ENCODE peak calls at places on chromosomes 11 and 22, in ten cellular contexts. U is fibroblast of the conjunctiva; G is amygdala; N is T-helper 1 cell; D is skeletal muscle cell; Z is HEK293T; F is Right ventricle myocardium superior; I is putamen; S is NCI-H1694 treated with DMSO at 0.1 percent for 48 hours; A is activated CD8-positive, alpha-beta memory T cell treated with anti-CD3 and anti-CD28 coated beads, Interleukin-2, amount 10 ng/mL, durations not matched to agents 7 days and 5 days. X is an unnamed sample.

GRCh38 chr11:63839508-63840355 is 822 bp downstream of the MARK2 start:
- DNase-seq in U (no peak), G (no peak), N (no peak), D (no peak), Z (no peak), F (no peak), I (peak; percentile 70), S (no peak), A (peak; percentile 59), X (peak; percentile 25)

GRCh38 chr11:130775306-130776043 is 140.8 kb downstream of the SNX19 start:
- DNase-seq in U (peak; percentile 45), G (no peak), N (no peak), D (no peak), Z (no peak), F (no peak), I (no peak), S (no peak), A (no peak), X (no peak)

GRCh38 chr11:72116019-72116755 is 3.7 kb upstream of the ANAPC15 start:
- DNase-seq in U (no peak), G (no peak), N (no peak), D (no peak), Z (no peak), F (no peak), I (no peak), S (no peak), A (no peak), X (no peak)

GRCh38 chr11:70255717-70256116 is 14.8 kb upstream of the PPFIA1 start:
- DNase-seq in U (no peak), G (no peak), N (no peak), D (no peak), Z (no peak), F (no peak), I (no peak), S (no peak), A (no peak), X (peak; percentile 4)

GRCh38 chr11:81634483-81634882 is 1099.2 kb downstream of the FAM181B start:
- DNase-seq in U (no peak), G (no peak), N (no peak), D (no peak), Z (no peak), F (no peak), I (no peak), S (no peak), A (no peak), X (no peak)

GRCh38 chr11:132962026-132962425 is 570.3 kb downstream of the OPCML start:
- DNase-seq in U (peak; percentile 5), G (peak; percentile 70), N (no peak), D (peak; percentile 27), Z (no peak), F (no peak), I (no peak), S (peak; percentile 4), A (no peak), X (no peak)

GRCh38 chr11:134377876-134378275 is 34.2 kb downstream of the B3GAT1 start:
- DNase-seq in U (no peak), G (no peak), N (no peak), D (no peak), Z (no peak), F (no peak), I (no peak), S (no peak), A (no peak), X (no peak)

GRCh38 chr11:75728992-75729391 is 11.4 kb downstream of the MOGAT2 start:
- DNase-seq in U (no peak), G (no peak), N (no peak), D (no peak), Z (no peak), F (no peak), I (no peak), S (no peak), A (no peak), X (no peak)

GRCh38 chr11:130145975-130146776 is 13.4 kb upstream of the ST14 start:
- DNase-seq in U (no peak), G (no peak), N (no peak), D (no peak), Z (no peak), F (no peak), I (no peak), S (no peak), A (no peak), X (no peak)

GRCh38 chr22:42908082-42908746 is 51.1 kb upstream of the ARFGAP3 start:
- DNase-seq in U (no peak), G (no peak), N (no peak), D (no peak), Z (no peak), F (no peak), I (no peak), S (no peak), A (no peak), X (no peak)

GRCh38 chr11:131246589-131247164 is 123.7 kb upstream of the NTM start:
- DNase-seq in U (no peak), G (peak; percentile 82), N (no peak), D (no peak), Z (peak; percentile 49), F (peak; percentile 63), I (peak; percentile 82), S (peak; percentile 1), A (no peak), X (no peak)

GRCh38 chr11:126303623-126304456 is at the start of gene DCPS:
- DNase-seq in U (peak; percentile 80), G (peak; percentile 91), N (peak; percentile 78), D (peak; percentile 71), Z (peak; percentile 96), F (peak; percentile 95), I (peak; percentile 91), S (peak; percentile 63), A (peak; percentile 91), X (peak; percentile 86)

GRCh38 chr11:3049430-3050243 is 7.6 kb downstream of the CARS1 start:
- DNase-seq in U (peak; percentile 88), G (peak; percentile 91), N (peak; percentile 70), D (peak; percentile 87), Z (no peak), F (peak; percentile 80), I (peak; percentile 95), S (peak; percentile 31), A (peak; percentile 93), X (peak; percentile 23)

GRCh38 chr11:59791639-59792038 is 18.9 kb downstream of the MRPL16 start:
- DNase-seq in U (no peak), G (no peak), N (no peak), D (no peak), Z (no peak), F (no peak), I (no peak), S (no peak), A (no peak), X (no peak)

GRCh38 chr11:20611892-20612291 is 12.5 kb downstream of the SLC6A5 start:
- DNase-seq in U (no peak), G (no peak), N (no peak), D (no peak), Z (no peak), F (no peak), I (no peak), S (no peak), A (no peak), X (no peak)

GRCh38 chr22:39658367-39658766 is 87.8 kb downstream of the CACNA1I start:
- DNase-seq in U (no peak), G (no peak), N (no peak), D (no peak), Z (no peak), F (no peak), I (no peak), S (no peak), A (peak; percentile 71), X (peak; percentile 61)

GRCh38 chr11:11045156-11045670 is 187.4 kb upstream of the ZBED5 start:
- DNase-seq in U (no peak), G (no peak), N (no peak), D (no peak), Z (no peak), F (no peak), I (no peak), S (no peak), A (no peak), X (no peak)

GRCh38 chr11:79440451-79441158 is at the start of gene TENM4:
- DNase-seq in U (peak; percentile 57), G (peak; percentile 79), N (no peak), D (peak; percentile 78), Z (peak; percentile 61), F (peak; percentile 68), I (peak; percentile 81), S (peak; percentile 47), A (no peak), X (no peak)

GRCh38 chr11:112260490-112260889 is at the start of gene PLET1:
- DNase-seq in U (no peak), G (no peak), N (no peak), D (no peak), Z (no peak), F (no peak), I (no peak), S (no peak), A (no peak), X (no peak)

GRCh38 chr22:26579331-26579886 is 10.5 kb downstream of the TPST2 start:
- DNase-seq in U (no peak), G (no peak), N (peak; percentile 22), D (no peak), Z (no peak), F (no peak), I (no peak), S (no peak), A (peak; percentile 88), X (peak; percentile 58)

GRCh38 chr11:12185914-12186313 is 75.5 kb downstream of the MICAL2 start:
- DNase-seq in U (no peak), G (no peak), N (no peak), D (peak; percentile 68), Z (no peak), F (peak; percentile 45), I (no peak), S (no peak), A (no peak), X (no peak)

GRCh38 chr11:41868606-41869005 is 409.2 kb upstream of the LRRC4C start:
- DNase-seq in U (no peak), G (no peak), N (no peak), D (no peak), Z (no peak), F (no peak), I (no peak), S (no peak), A (no peak), X (no peak)

GRCh38 chr22:29668681-29669080 is 51.1 kb upstream of the CABP7 start:
- DNase-seq in U (no peak), G (no peak), N (no peak), D (no peak), Z (no peak), F (no peak), I (no peak), S (no peak), A (no peak), X (no peak)

GRCh38 chr22:26777402-26777801 is 120.0 kb downstream of the MIAT start:
- DNase-seq in U (no peak), G (no peak), N (no peak), D (no peak), Z (no peak), F (no peak), I (no peak), S (no peak), A (no peak), X (no peak)

GRCh38 chr22:40024201-40025061 is 29.7 kb downstream of the FAM83F start:
- DNase-seq in U (peak; percentile 32), G (peak; percentile 67), N (peak; percentile 41), D (no peak), Z (peak; percentile 91), F (peak; percentile 79), I (peak; percentile 50), S (peak; percentile 67), A (peak; percentile 75), X (peak; percentile 74)

GRCh38 chr22:46076651-46077339 is 73.5 kb upstream of the PPARA start:
- DNase-seq in U (no peak), G (no peak), N (no peak), D (no peak), Z (no peak), F (peak; percentile 69), I (no peak), S (peak; percentile 43), A (no peak), X (no peak)

GRCh38 chr22:48845356-48845936 is 982.2 kb downstream of the BRD1 start:
- DNase-seq in U (no peak), G (no peak), N (no peak), D (no peak), Z (no peak), F (no peak), I (no peak), S (no peak), A (no peak), X (no peak)

GRCh38 chr11:117286588-117286987 is 4.6 kb upstream of the BACE1-AS start:
- DNase-seq in U (no peak), G (no peak), N (no peak), D (no peak), Z (no peak), F (no peak), I (no peak), S (no peak), A (no peak), X (no peak)